ENCODE peak calls at places on chromosome 15, in four cellular contexts. B, V, P and U are unnamed samples.

GRCh38 chr15:74610302-74610951 is 5.2 kb upstream of the CLK3 start:
- DNase-seq in V (no peak), P (no peak), B (peak; percentile 35), U (no peak)

GRCh38 chr15:52651868-52652267 is 27.3 kb downstream of the ATOSA start:
- DNase-seq in P (peak; percentile 65), V (peak; percentile 96), B (peak; percentile 99), U (peak; percentile 91)

GRCh38 chr15:69685524-69686452 is 233.2 kb downstream of the RPLP1 start:
- DNase-seq in V (no peak), B (no peak), P (no peak), U (no peak)

GRCh38 chr15:88920186-88920891 is 7.2 kb upstream of the MFGE8 start:
- DNase-seq in P (no peak), V (no peak), B (peak; percentile 84), U (no peak)

GRCh38 chr15:42108808-42109207 is 14.4 kb upstream of the PLA2G4D start:
- DNase-seq in V (no peak), P (no peak), B (no peak), U (peak; percentile 87)

GRCh38 chr15:84034831-84035753 is 200.5 kb upstream of the GOLGA6L4 start:
- DNase-seq in V (peak; percentile 2), B (peak; percentile 86), P (no peak), U (peak; percentile 68)

GRCh38 chr15:71261934-71262333 is 146.7 kb downstream of the THSD4 start:
- DNase-seq in P (no peak), B (no peak), V (no peak), U (no peak)

GRCh38 chr15:74791667-74792066 is 9.8 kb downstream of the CSK start:
- DNase-seq in V (no peak), P (no peak), B (no peak), U (peak; percentile 70)

GRCh38 chr15:93073465-93073952 is 15.5 kb downstream of the RGMA start:
- DNase-seq in B (no peak), V (no peak), P (peak; percentile 73), U (no peak)

GRCh38 chr15:75309711-75310110 is 26.2 kb upstream of the COMMD4 start:
- DNase-seq in B (peak; percentile 74), V (no peak), P (no peak), U (no peak)

GRCh38 chr15:83127547-83128150 is 20.2 kb downstream of the TM6SF1 start:
- DNase-seq in V (no peak), P (no peak), B (peak; percentile 19), U (no peak)

GRCh38 chr15:90082140-90082713 is 20.0 kb downstream of the IDH2 start:
- DNase-seq in B (no peak), P (no peak), V (peak; percentile 59), U (no peak)

GRCh38 chr15:99440029-99440428 is 125.8 kb upstream of the MEF2A start:
- DNase-seq in B (no peak), P (no peak), V (no peak), U (no peak)

GRCh38 chr15:52020253-52021085 is 1.4 kb downstream of the MAPK6 start:
- DNase-seq in B (peak; percentile 44), P (no peak), V (no peak), U (peak; percentile 75)

GRCh38 chr15:66165856-66166255 is 87.7 kb downstream of the MEGF11 start:
- DNase-seq in B (no peak), V (no peak), P (no peak), U (no peak)

GRCh38 chr15:84658080-84658787 is at the start of gene NMB:
- DNase-seq in V (peak; percentile 71), P (peak; percentile 82), B (peak; percentile 62), U (peak; percentile 95)

GRCh38 chr15:68550498-68551295 is 28.1 kb upstream of the CORO2B start:
- DNase-seq in P (peak; percentile 85), V (peak; percentile 15), B (peak; percentile 69), U (peak; percentile 87)

GRCh38 chr15:58472221-58472620 is 40.4 kb downstream of the LIPC start:
- DNase-seq in B (no peak), V (no peak), P (no peak), U (no peak)

GRCh38 chr15:20345401-20345958 is 196.1 kb downstream of the GOLGA6L6 start:
- DNase-seq in P (no peak), V (no peak), B (no peak), U (no peak)

GRCh38 chr15:76973362-76973743 is 21.6 kb upstream of the PSTPIP1 start:
- DNase-seq in B (peak; percentile 60), P (no peak), V (peak; percentile 72), U (peak; percentile 89)

GRCh38 chr15:67917037-67917436 is 77.2 kb upstream of the RNU6-1 start:
- DNase-seq in P (no peak), B (no peak), V (no peak), U (no peak)

GRCh38 chr15:39713846-39714245 is 68.8 kb downstream of the FSIP1 start:
- DNase-seq in B (no peak), V (no peak), P (no peak), U (no peak)